ENCODE peak calls at places on chromosomes 7 and 10, in eight cellular contexts. F is CD4-positive, alpha-beta memory T cell; B is Peyer's patch; S is tibial artery; N is heart left ventricle; I is neuronal stem cell; T is aorta; L is colonic mucosa. Z is an unnamed sample.
A peak's percentile ranks its signal among the peaks of the same experiment; 100 is the strongest.

GRCh38 chr7:127877951-127878350 is 153.3 kb downstream of the LRRC4 start:
- DNase-seq in I (no peak), T (no peak), L (no peak), N (no peak), S (no peak), F (no peak), B (no peak), Z (no peak)

GRCh38 chr10:101939273-101939635 is 95.7 kb upstream of the KCNIP2 start:
- DNase-seq in B (no peak), F (no peak), S (no peak), N (no peak), L (no peak), T (no peak), I (no peak), Z (no peak)

GRCh38 chr10:32167450-32167849 is 111.2 kb upstream of the KIF5B start:
- DNase-seq in I (no peak), T (no peak), F (no peak), S (no peak), L (no peak), N (no peak), B (no peak), Z (no peak)

GRCh38 chr10:88820990-88821389 is 18.5 kb downstream of the LIPM start:
- DNase-seq in N (no peak), L (no peak), I (no peak), T (no peak), B (no peak), F (no peak), S (no peak), Z (no peak)

GRCh38 chr7:135768990-135769389 is 20.4 kb upstream of the FAM180A start:
- DNase-seq in L (no peak), I (no peak), S (no peak), N (no peak), B (no peak), F (no peak), T (no peak), Z (no peak)

GRCh38 chr7:51139796-51140195 is 176.8 kb downstream of the COBL start:
- DNase-seq in B (no peak), S (no peak), L (no peak), T (no peak), F (no peak), I (no peak), N (no peak), Z (no peak)

GRCh38 chr10:76582536-76582935 is 1055.1 kb downstream of the KCNMA1 start:
- DNase-seq in F (no peak), I (no peak), N (no peak), T (no peak), L (no peak), B (no peak), S (no peak), Z (no peak)

GRCh38 chr10:13492493-13493180 is 36.2 kb downstream of the BEND7 start:
- DNase-seq in T (no peak), B (no peak), I (no peak), F (no peak), S (no peak), N (no peak), L (no peak), Z (no peak)

GRCh38 chr7:23864984-23865383 is 155.0 kb downstream of the STK31 start:
- DNase-seq in I (no peak), B (no peak), N (no peak), F (no peak), S (no peak), L (no peak), T (no peak), Z (no peak)

GRCh38 chr7:121166885-121167284 is 161.9 kb upstream of the WNT16 start:
- DNase-seq in T (no peak), F (no peak), L (no peak), I (no peak), B (no peak), S (no peak), N (no peak), Z (no peak)

DNA sequence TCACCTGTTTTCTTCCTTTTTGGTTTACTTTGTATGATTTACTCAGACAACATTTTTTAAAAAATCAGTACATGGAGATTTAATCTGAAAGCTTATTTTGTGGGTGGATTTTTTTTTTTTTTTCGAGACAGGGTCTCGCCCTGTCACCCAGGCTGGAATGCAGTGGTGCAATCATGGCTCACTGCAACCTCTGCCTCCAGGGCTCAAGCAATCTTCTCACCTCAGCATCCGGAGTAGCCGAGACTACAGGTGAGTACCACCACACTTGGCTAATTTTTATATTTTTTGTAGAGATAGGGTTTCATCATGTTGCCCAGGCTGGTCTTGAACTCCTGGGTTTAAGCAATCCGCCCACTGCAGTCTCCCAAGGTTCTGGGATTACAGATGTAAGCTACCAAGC is 2.5 kb downstream of the GSTO1 start:
- DNase-seq in T (no peak), S (no peak), N (no peak), I (no peak), B (no peak), F (no peak), L (no peak), Z (no peak)
- H3K27ac ChIP-seq in T (no peak overlapping the region), S (peak overlapping the region; percentile 97), N (peak overlapping the region; percentile 12), I (no peak overlapping the region), B (no peak overlapping the region), F (peak overlapping the region; percentile 75), L (no peak overlapping the region), Z (no peak overlapping the region)

DNA sequence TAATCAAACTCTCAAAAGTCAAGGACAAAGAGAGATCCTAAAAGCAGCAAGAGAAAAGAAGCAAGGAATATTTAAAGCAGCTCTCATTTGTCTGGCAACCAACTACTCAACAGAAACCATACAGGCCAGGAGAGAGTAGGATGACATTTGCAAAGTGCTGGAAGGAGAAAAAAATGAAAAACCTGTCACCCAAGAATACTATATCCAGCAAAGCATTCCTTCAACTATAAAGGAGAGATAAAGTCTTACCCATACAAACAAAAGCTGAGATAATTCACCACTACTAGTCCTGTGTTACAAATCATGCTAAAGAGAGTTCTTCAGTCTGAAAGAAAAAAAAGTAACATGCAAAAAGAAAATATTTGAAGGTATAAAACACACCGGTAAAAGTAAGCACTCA is 357.7 kb downstream of the PTPRN2 start:
- DNase-seq in N (no peak), B (no peak), L (no peak), I (no peak), F (no peak), T (no peak), S (no peak), Z (no peak)
- H3K9me3 ChIP-seq in N (peaks cover 21% of the 10 kb centered on the region), B (no peaks in the 10 kb centered on the region), L (no peaks in the 10 kb centered on the region), I (peaks cover 2% of the 10 kb centered on the region), F (no peaks in the 10 kb centered on the region), T (no peaks in the 10 kb centered on the region), S (peaks cover 5% of the 10 kb centered on the region), Z (peaks cover 3% of the 10 kb centered on the region)

GRCh38 chr7:15905251-15906040 is 219.0 kb upstream of the MEOX2 start:
- DNase-seq in F (no peak), B (no peak), L (no peak), S (no peak), T (no peak), N (no peak), I (no peak), Z (no peak)
- H3K27ac ChIP-seq in F (no peak overlapping the region), B (no peak overlapping the region), L (no peak overlapping the region), S (no peak overlapping the region), T (no peak overlapping the region), N (peak overlapping the region; percentile 48), I (no peak overlapping the region), Z (no peak overlapping the region)

GRCh38 chr10:131125511-131126225 is 185.9 kb downstream of the TCERG1L start:
- DNase-seq in F (no peak), L (no peak), S (no peak), T (no peak), B (no peak), I (no peak), N (no peak), Z (no peak)
- H3K9me3 ChIP-seq in F (no peaks in the 10 kb centered on the region), L (no peaks in the 10 kb centered on the region), S (no peaks in the 10 kb centered on the region), T (no peaks in the 10 kb centered on the region), B (no peaks in the 10 kb centered on the region), I (peaks cover 4% of the 10 kb centered on the region), N (no peaks in the 10 kb centered on the region), Z (no peaks in the 10 kb centered on the region)

GRCh38 chr7:81469299-81470083 is 300.4 kb downstream of the HGF start:
- DNase-seq in L (no peak), F (no peak), I (no peak), B (no peak), T (no peak), S (no peak), N (no peak), Z (no peak)

GRCh38 chr7:81470084-81470723 is 299.6 kb downstream of the HGF start:
- DNase-seq in F (no peak), N (peak; percentile 63), I (peak; percentile 37), B (peak; percentile 73), S (peak; percentile 38), L (peak; percentile 81), T (peak; percentile 87), Z (no peak)

GRCh38 chr7:81468516-81468915 is 301.3 kb downstream of the HGF start:
- DNase-seq in T (no peak), F (no peak), I (no peak), L (no peak), N (no peak), B (no peak), S (no peak), Z (no peak)

GRCh38 chr7:81467964-81468363 is 301.9 kb downstream of the HGF start:
- DNase-seq in S (no peak), N (no peak), B (no peak), L (peak; percentile 44), F (no peak), I (no peak), T (no peak), Z (no peak)

DNA sequence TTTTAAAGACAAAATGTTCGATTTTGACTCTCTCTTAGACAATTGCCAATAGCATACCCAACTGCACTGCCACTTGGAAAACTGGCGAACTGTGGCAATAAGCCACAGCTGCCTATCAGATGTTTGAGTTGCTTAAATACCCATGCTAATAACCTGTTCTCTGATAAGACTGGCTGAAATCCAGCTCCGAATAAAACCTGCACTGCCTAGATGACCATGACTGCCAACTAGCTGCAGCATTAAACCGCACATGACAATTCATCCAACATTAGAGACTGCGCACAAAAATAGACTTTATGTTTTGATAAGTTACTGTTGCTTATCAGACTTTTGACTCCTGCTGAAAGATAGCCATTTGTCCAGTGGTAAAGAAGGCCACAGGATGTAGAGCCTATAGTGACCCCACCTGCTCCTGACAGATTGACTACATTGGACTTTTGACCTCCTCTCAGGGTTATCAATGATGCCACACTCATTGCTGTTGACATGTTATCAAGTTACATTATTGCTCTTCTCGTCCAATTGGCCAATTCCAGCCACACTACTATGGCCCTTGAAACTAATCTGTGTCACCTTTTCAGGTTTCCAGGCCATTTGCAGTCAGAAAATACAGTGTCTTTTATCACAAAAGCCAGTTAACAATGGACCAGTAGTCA is 299.0 kb downstream of the HGF start:
- DNase-seq in I (no peak), B (no peak), N (no peak), T (no peak), S (no peak), L (no peak), F (no peak), Z (no peak)
- H3K27ac ChIP-seq in I (no peak overlapping the region), B (no peak overlapping the region), N (no peak overlapping the region), T (no peak overlapping the region), S (no peak overlapping the region), L (no peak overlapping the region), F (no peak overlapping the region), Z (no peak overlapping the region)